ENCODE peak calls at places on chromosomes 4 and X, in four cellular contexts. L is GM12878, Q is HepG2, F is K562. E is an unnamed sample.

GRCh38 chrX:134469481-134469880 is 9.5 kb downstream of the HPRT1 start:
- DNase-seq in L (no peak), Q (no peak), F (no peak), E (no peak)

GRCh38 chrX:131841496-131842410 is 181.3 kb upstream of the STK26 start:
- DNase-seq in L (no peak), Q (peak), F (peak), E (peak)

GRCh38 chr4:143381171-143382118 is 44.8 kb downstream of the GAB1 start:
- DNase-seq in L (no peak), Q (no peak), F (no peak), E (no peak)

GRCh38 chrX:39309721-39310152 is 508.5 kb downstream of the MID1IP1 start:
- DNase-seq in L (no peak), Q (no peak), F (no peak), E (no peak)

GRCh38 chrX:11193035-11193469 is 81.9 kb downstream of the HCCS start:
- DNase-seq in L (no peak), Q (no peak), F (no peak), E (no peak)

GRCh38 chr4:127732623-127733199 is 2.5 kb downstream of the SLC25A31 start:
- DNase-seq in L (peak), Q (peak), F (no peak), E (no peak)

GRCh38 chr4:184288451-184289178 is 70.9 kb upstream of the ENPP6 start:
- DNase-seq in L (peak), Q (no peak), F (no peak), E (no peak)

GRCh38 chr4:41933997-41934812 is 1.0 kb upstream of the TMEM33 start:
- DNase-seq in L (no peak), Q (peak), F (no peak), E (no peak)

GRCh38 chr4:163495900-163496299 is 1.4 kb downstream of the TMA16 start:
- DNase-seq in L (peak), Q (no peak), F (no peak), E (no peak)

GRCh38 chr4:8010618-8011017 is 71.0 kb upstream of the AFAP1 start:
- DNase-seq in L (no peak), Q (peak), F (no peak), E (no peak)

GRCh38 chrX:56618250-56618649 is 54.8 kb downstream of the UBQLN2 start:
- DNase-seq in L (no peak), Q (no peak), F (no peak), E (no peak)

GRCh38 chr4:133154725-133155124 is 5.6 kb downstream of the PCDH10 start:
- DNase-seq in L (no peak), Q (peak), F (no peak), E (no peak)

GRCh38 chrX:10622197-10622596 is 1.8 kb upstream of the MID1 start:
- DNase-seq in L (no peak), Q (no peak), F (no peak), E (no peak)

GRCh38 chr4:92257931-92258857 is 45.6 kb upstream of the GRID2 start:
- DNase-seq in L (no peak), Q (no peak), F (no peak), E (no peak)

GRCh38 chr4:54553001-54553400 is 104.8 kb upstream of the KIT start:
- DNase-seq in L (no peak), Q (no peak), F (no peak), E (no peak)

GRCh38 chrX:150983526-150984163 is 510 bp downstream of the HMGB3 start:
- DNase-seq in L (no peak), Q (no peak), F (peak), E (no peak)

GRCh38 chr4:80909938-80910337 is 120.6 kb upstream of the BMP3 start:
- DNase-seq in L (no peak), Q (no peak), F (no peak), E (no peak)

GRCh38 chr4:8025668-8026067 is 86.0 kb upstream of the AFAP1 start:
- DNase-seq in L (no peak), Q (no peak), F (no peak), E (no peak)

GRCh38 chr4:121711263-121712000 is 14.7 kb upstream of the ANXA5 start:
- DNase-seq in L (no peak), Q (peak), F (peak), E (peak)

GRCh38 chr4:136864580-136865185 is 667.6 kb downstream of the PCDH18 start:
- DNase-seq in L (peak), Q (peak), F (peak), E (no peak)

GRCh38 chr4:88803600-88804096 is 106.0 kb upstream of the NAP1L5 start:
- DNase-seq in L (peak), Q (no peak), F (no peak), E (no peak)

GRCh38 chr4:74157116-74157742 is 689 bp upstream of the MTHFD2L start:
- DNase-seq in L (no peak), Q (peak), F (no peak), E (no peak)

GRCh38 chr4:21641696-21642095 is 306.9 kb downstream of the KCNIP4 start:
- DNase-seq in L (no peak), Q (no peak), F (no peak), E (no peak)

GRCh38 chr4:174256277-174256713 is 27.2 kb downstream of the FBXO8 start:
- DNase-seq in L (no peak), Q (no peak), F (no peak), E (no peak)

GRCh38 chr4:188423039-188423438 is 283.8 kb downstream of the TRIML1 start:
- DNase-seq in L (no peak), Q (no peak), F (no peak), E (no peak)

GRCh38 chr4:90757529-90757928 is 630.3 kb downstream of the CCSER1 start:
- DNase-seq in L (no peak), Q (no peak), F (no peak), E (no peak)

GRCh38 chrX:150955590-150955989 is 27.5 kb upstream of the HMGB3 start:
- DNase-seq in L (no peak), Q (no peak), F (no peak), E (no peak)

GRCh38 chrX:23790147-23790497 is 7.1 kb downstream of the SAT1 start:
- DNase-seq in L (no peak), Q (no peak), F (no peak), E (no peak)

DNA sequence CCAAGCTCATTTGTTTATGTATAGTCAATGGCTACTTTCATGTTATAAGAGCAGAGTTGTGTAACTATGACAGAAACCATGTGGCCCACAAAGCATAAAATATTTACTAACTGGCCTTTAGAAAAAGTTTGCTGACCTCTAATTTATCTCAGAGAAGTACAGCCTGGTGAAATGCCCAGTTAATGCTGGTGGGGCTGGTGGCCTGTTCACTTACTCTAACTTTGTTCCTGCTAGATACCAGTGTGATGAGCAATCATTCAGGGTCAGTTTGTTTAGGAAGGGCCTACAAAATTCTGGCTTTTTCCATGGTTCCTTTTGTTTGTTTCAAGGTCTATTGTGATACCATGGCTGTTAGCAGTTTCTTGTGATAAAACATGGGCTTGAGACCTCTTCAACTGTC is 104.6 kb downstream of the PPP1R2C start:
- DNase-seq in L (no peak), Q (no peak), F (no peak), E (no peak)
- TF ChIP-seq TCF7 in L (no peak), Q (no peak), F (no peak), E (no peak)

GRCh38 chr4:9765091-9765490 is 16.3 kb upstream of the DRD5 start:
- DNase-seq in L (no peak), Q (peak), F (peak), E (peak)
- TF ChIP-seq ATF3 in L (no peak), Q (no peak), F (no peak), E (no peak)

DNA sequence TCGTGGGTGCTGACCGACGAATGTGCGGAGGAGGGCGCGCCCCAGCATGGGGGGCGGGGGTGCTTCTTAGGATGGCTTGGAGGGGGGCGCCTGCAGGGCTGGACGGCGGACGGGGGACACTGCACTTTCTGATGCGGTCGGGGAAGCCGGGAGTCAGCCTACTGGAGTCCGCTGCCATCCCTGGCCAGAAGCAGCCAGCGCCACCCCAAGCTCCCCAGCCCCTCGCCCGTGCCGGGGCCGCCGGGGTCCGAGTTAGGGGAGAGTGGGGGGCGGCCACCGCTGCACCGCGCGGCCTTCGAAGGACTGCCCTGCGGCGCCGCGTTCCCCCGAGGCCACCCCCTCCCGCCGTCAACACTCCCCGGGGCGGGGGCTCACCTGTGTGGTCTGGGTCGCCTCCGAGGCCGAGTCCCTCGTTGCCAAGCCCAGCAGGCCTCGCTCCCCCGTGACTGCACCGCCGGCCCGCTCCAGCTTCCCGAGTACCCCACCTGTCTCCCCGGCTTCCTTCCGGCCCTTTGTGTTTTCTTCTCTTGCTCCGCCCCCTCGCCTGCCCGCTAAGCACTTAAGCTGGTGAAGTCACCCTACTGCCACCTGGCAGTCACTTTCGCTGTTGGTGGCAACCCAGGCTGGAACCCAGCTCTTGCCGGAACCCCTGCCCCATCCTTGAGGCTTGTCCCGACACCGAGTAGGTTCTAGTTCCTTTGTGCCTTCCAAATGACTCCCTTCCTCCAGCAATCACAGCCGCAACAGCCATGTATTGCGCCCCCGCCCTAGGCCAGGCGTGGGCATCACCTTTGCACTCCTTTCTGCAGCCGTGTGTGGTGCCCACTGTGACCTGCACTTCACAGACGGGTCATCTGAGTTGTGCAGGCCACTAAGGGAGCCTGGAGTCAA is at the start of gene OCIAD2:
- DNase-seq in L (peak), Q (no peak), F (no peak), E (peak)
- TF ChIP-seq CTCF in L (peak), Q (no peak), F (no peak), E (no peak)

DNA sequence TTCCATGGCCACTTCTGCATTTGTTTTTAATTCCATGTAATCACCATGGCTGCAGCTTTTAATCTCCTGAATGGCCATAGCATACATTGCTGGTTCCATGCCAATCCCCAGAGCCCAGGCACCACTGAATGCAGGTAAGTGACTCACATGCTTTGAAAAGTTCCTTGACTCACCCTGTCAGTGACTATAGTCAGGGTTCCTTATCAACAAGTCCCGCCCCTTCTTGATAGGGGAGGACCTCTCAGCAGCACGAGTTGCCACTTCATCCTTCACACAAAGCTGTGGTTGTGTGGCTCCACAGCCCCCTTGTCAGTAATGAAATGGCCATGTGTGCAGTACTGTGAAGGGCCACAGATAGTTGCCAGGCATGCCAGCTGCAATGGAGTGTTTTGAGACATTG is 516.6 kb downstream of the PPARGC1A start:
- DNase-seq in L (no peak), Q (no peak), F (peak), E (no peak)
- TF ChIP-seq TCF7 in L (no peak), Q (no peak), F (no peak), E (no peak)

DNA sequence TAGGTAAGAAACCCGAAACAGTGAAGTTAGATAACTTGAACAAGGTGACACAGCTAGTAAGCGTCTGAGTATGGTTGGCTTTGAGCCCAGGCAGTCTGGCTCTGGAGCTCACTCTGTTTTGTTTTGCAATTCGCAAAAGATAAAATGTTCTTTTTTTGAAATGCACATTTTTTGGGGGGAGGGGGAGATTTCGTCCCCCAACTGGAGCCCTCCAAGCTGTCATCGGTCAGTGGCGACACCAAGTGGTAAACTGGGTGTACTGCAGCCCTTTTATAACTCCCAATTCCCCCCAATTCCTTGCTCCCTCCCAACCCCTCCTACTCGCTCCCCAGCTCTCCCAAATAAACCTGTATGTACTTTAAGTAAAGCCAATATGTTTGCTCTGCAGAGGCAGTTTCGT is 2.8 kb upstream of the CLCN5 start:
- DNase-seq in L (no peak), Q (peak), F (peak), E (peak)
- TF ChIP-seq ATF3 in L (no peak), Q (no peak), F (no peak), E (no peak)

DNA sequence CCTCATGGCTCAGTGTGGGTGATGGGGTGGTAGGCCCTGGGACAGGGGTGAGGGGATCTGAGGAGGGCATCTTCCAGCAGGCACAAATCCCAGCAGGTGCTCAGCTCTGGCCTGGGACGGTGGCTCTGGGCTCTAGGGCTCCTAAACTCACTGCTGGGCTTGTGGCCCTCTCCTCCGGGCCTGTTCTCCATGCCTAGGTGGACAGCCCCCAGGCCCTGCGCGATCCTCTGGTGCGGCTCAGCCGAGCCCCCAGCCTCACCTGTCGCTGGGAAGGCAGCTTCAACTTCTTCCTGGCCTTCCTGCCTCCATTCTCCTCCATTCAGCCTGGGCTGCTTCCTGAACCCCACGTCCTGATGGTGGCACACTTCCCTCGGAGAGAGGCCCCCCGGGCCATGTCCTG is 19.3 kb upstream of the FGFR3 start:
- DNase-seq in L (no peak), Q (no peak), F (no peak), E (no peak)
- TF ChIP-seq CTCF in L (no peak), Q (no peak), F (no peak), E (no peak)

DNA sequence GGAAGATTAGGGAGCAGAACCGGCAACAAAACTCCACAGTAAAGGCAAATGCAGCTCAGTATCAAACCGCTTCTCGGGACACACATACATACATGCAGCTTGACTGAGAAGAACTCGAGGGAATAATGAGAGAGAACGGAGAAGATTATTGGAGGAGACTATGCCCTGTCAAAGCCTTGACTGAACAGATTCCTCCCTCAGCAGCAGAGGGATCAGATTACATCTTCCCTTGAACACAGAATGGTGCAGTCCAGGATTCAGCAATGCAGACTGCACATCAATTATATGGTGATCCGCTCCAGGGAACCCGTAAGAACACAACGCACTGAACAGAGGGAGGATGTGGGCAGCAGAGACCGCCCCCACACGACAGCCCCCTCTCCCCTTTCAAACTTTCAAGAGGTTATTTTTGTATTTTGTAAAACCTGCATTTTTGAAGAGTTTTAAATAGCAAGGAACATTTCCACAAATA is 183.2 kb downstream of the FBXW7 start:
- DNase-seq in L (peak), Q (peak), F (no peak), E (no peak)
- TF ChIP-seq TCF7 in L (no peak), Q (no peak), F (no peak), E (no peak)

GRCh38 chrX:87679849-87680248 is 162.2 kb downstream of the KLHL4 start:
- DNase-seq in L (no peak), Q (no peak), F (no peak), E (no peak)
- TF ChIP-seq ATF3 in L (no peak), Q (no peak), F (no peak), E (no peak)

GRCh38 chr4:5710065-5710961 is 688 bp upstream of the EVC start:
- DNase-seq in L (no peak), Q (peak), F (no peak), E (no peak)
- TF ChIP-seq CTCF in L (no peak), Q (peak), F (peak), E (no peak)

DNA sequence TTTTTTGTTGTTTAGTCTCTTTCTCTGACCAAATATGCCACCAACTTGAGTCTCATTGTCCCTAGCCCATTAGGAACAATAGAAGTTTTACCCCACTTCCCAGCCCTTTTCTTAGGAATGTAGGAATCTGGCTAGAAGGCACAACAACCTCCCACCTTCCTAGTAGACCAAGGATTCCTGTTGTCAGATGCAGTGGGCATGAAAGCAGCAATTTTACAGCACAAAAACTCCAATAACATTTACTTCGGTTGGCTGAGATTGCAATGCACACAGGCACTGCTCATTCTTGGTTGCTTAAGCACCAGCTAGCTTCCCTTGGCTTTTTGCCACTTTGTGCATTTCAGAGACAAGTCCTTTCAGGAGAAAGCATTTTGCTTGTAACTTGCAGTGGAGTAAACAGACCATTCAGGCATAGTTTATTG is 312.8 kb downstream of the TENM3 start:
- DNase-seq in L (no peak), Q (no peak), F (no peak), E (no peak)
- TF ChIP-seq TCF7 in L (no peak), Q (no peak), F (no peak), E (no peak)